ENCODE peak calls at places on chromosomes 2 and 18, in seven cellular contexts. One of them, this sample, is unnamed.

GRCh38 chr2:111705711-111706323 is 178.2 kb downstream of the ANAPC1 start:
- DNase-seq in iris pigment epithelial cell: peak
- DNase-seq in T-helper 1 cell: no peak
- DNase-seq in A549: peak
- DNase-seq in substantia nigra: no peak
- DNase-seq in sciatic nerve: no peak
- DNase-seq in left lung: no peak
- DNase-seq in this sample: peak

GRCh38 chr2:45168731-45169338 is 159.6 kb upstream of the SIX2 start:
- DNase-seq in iris pigment epithelial cell: no peak
- DNase-seq in T-helper 1 cell: no peak
- DNase-seq in substantia nigra: no peak
- DNase-seq in sciatic nerve: no peak
- DNase-seq in A549: peak
- DNase-seq in left lung: peak
- DNase-seq in this sample: no peak

GRCh38 chr2:174939046-174939445 is 66.1 kb downstream of the CHN1 start:
- DNase-seq in substantia nigra: no peak
- DNase-seq in left lung: no peak
- DNase-seq in A549: peak
- DNase-seq in T-helper 1 cell: no peak
- DNase-seq in sciatic nerve: no peak
- DNase-seq in iris pigment epithelial cell: peak
- DNase-seq in this sample: no peak

GRCh38 chr2:161243312-161243711 is 64.9 kb upstream of the PSMD14 start:
- DNase-seq in A549: no peak
- DNase-seq in substantia nigra: no peak
- DNase-seq in iris pigment epithelial cell: no peak
- DNase-seq in T-helper 1 cell: no peak
- DNase-seq in sciatic nerve: no peak
- DNase-seq in left lung: no peak
- DNase-seq in this sample: no peak

GRCh38 chr2:44135771-44136170 is 32.9 kb upstream of the PPM1B start:
- DNase-seq in substantia nigra: no peak
- DNase-seq in T-helper 1 cell: no peak
- DNase-seq in iris pigment epithelial cell: peak
- DNase-seq in A549: no peak
- DNase-seq in sciatic nerve: no peak
- DNase-seq in left lung: no peak
- DNase-seq in this sample: no peak

GRCh38 chr2:201401815-201402214 is 44.7 kb upstream of the FLACC1 start:
- DNase-seq in substantia nigra: no peak
- DNase-seq in T-helper 1 cell: no peak
- DNase-seq in sciatic nerve: no peak
- DNase-seq in A549: no peak
- DNase-seq in iris pigment epithelial cell: no peak
- DNase-seq in left lung: no peak
- DNase-seq in this sample: no peak

GRCh38 chr2:2147024-2147900 is 183.8 kb downstream of the MYT1L start:
- DNase-seq in sciatic nerve: no peak
- DNase-seq in left lung: no peak
- DNase-seq in A549: no peak
- DNase-seq in iris pigment epithelial cell: no peak
- DNase-seq in T-helper 1 cell: no peak
- DNase-seq in substantia nigra: no peak
- DNase-seq in this sample: no peak

GRCh38 chr2:10659898-10660568 is 29.7 kb downstream of the NOL10 start:
- DNase-seq in left lung: no peak
- DNase-seq in A549: peak
- DNase-seq in substantia nigra: no peak
- DNase-seq in T-helper 1 cell: peak
- DNase-seq in sciatic nerve: no peak
- DNase-seq in iris pigment epithelial cell: peak
- DNase-seq in this sample: no peak

GRCh38 chr2:236928353-236929153 is 157.1 kb upstream of the COPS8 start:
- DNase-seq in T-helper 1 cell: no peak
- DNase-seq in A549: no peak
- DNase-seq in sciatic nerve: no peak
- DNase-seq in substantia nigra: no peak
- DNase-seq in iris pigment epithelial cell: no peak
- DNase-seq in left lung: no peak
- DNase-seq in this sample: no peak

GRCh38 chr18:29164020-29164706 is 987.2 kb upstream of the CDH2 start:
- DNase-seq in sciatic nerve: no peak
- DNase-seq in substantia nigra: no peak
- DNase-seq in left lung: no peak
- DNase-seq in T-helper 1 cell: no peak
- DNase-seq in iris pigment epithelial cell: peak
- DNase-seq in A549: peak
- DNase-seq in this sample: no peak

GRCh38 chr2:140117371-140117770 is 1337.2 kb upstream of the NXPH2 start:
- DNase-seq in left lung: no peak
- DNase-seq in T-helper 1 cell: no peak
- DNase-seq in iris pigment epithelial cell: peak
- DNase-seq in sciatic nerve: no peak
- DNase-seq in substantia nigra: no peak
- DNase-seq in A549: no peak
- DNase-seq in this sample: no peak

GRCh38 chr2:37400041-37400440 is 55.6 kb downstream of the QPCT start:
- DNase-seq in T-helper 1 cell: no peak
- DNase-seq in substantia nigra: no peak
- DNase-seq in A549: no peak
- DNase-seq in left lung: no peak
- DNase-seq in iris pigment epithelial cell: no peak
- DNase-seq in sciatic nerve: no peak
- DNase-seq in this sample: no peak

GRCh38 chr2:30732376-30732775 is 74.9 kb downstream of the CAPN13 start:
- DNase-seq in left lung: no peak
- DNase-seq in A549: no peak
- DNase-seq in sciatic nerve: no peak
- DNase-seq in substantia nigra: no peak
- DNase-seq in iris pigment epithelial cell: no peak
- DNase-seq in T-helper 1 cell: no peak
- DNase-seq in this sample: no peak

GRCh38 chr2:46521215-46521683 is 41.9 kb downstream of the TMEM247 start:
- DNase-seq in sciatic nerve: peak
- DNase-seq in substantia nigra: no peak
- DNase-seq in left lung: no peak
- DNase-seq in T-helper 1 cell: no peak
- DNase-seq in A549: no peak
- DNase-seq in iris pigment epithelial cell: peak
- DNase-seq in this sample: peak

GRCh38 chr2:96147593-96148201 is 2.5 kb upstream of the DUSP2 start:
- DNase-seq in iris pigment epithelial cell: no peak
- DNase-seq in substantia nigra: no peak
- DNase-seq in T-helper 1 cell: no peak
- DNase-seq in A549: no peak
- DNase-seq in sciatic nerve: peak
- DNase-seq in left lung: no peak
- DNase-seq in this sample: no peak

GRCh38 chr2:239273280-239274234 is 127.3 kb downstream of the HDAC4 start:
- DNase-seq in T-helper 1 cell: no peak
- DNase-seq in A549: no peak
- DNase-seq in left lung: no peak
- DNase-seq in substantia nigra: no peak
- DNase-seq in iris pigment epithelial cell: no peak
- DNase-seq in sciatic nerve: peak
- DNase-seq in this sample: peak

GRCh38 chr2:72155151-72155550 is 7.5 kb upstream of the CYP26B1 start:
- DNase-seq in iris pigment epithelial cell: no peak
- DNase-seq in substantia nigra: no peak
- DNase-seq in sciatic nerve: no peak
- DNase-seq in left lung: no peak
- DNase-seq in T-helper 1 cell: no peak
- DNase-seq in A549: no peak
- DNase-seq in this sample: no peak

GRCh38 chr2:69149631-69150215 is 136.7 kb downstream of the ANTXR1 start:
- DNase-seq in A549: peak
- DNase-seq in sciatic nerve: peak
- DNase-seq in T-helper 1 cell: no peak
- DNase-seq in iris pigment epithelial cell: peak
- DNase-seq in left lung: no peak
- DNase-seq in substantia nigra: no peak
- DNase-seq in this sample: peak

GRCh38 chr18:3836937-3837336 is 387.0 kb downstream of the TGIF1 start:
- DNase-seq in A549: no peak
- DNase-seq in substantia nigra: no peak
- DNase-seq in T-helper 1 cell: no peak
- DNase-seq in sciatic nerve: no peak
- DNase-seq in left lung: no peak
- DNase-seq in iris pigment epithelial cell: no peak
- DNase-seq in this sample: no peak

GRCh38 chr2:112835553-112836535 is 735 bp downstream of the IL1B start:
- DNase-seq in T-helper 1 cell: no peak
- DNase-seq in substantia nigra: no peak
- DNase-seq in A549: no peak
- DNase-seq in sciatic nerve: no peak
- DNase-seq in left lung: no peak
- DNase-seq in iris pigment epithelial cell: no peak
- DNase-seq in this sample: no peak

GRCh38 chr2:207037813-207038212 is 98.5 kb downstream of the CPO start:
- DNase-seq in A549: no peak
- DNase-seq in iris pigment epithelial cell: no peak
- DNase-seq in T-helper 1 cell: no peak
- DNase-seq in left lung: no peak
- DNase-seq in sciatic nerve: no peak
- DNase-seq in substantia nigra: no peak
- DNase-seq in this sample: no peak

GRCh38 chr2:227414846-227415245 is 27.1 kb upstream of the SCYGR1 start:
- DNase-seq in left lung: no peak
- DNase-seq in iris pigment epithelial cell: peak
- DNase-seq in T-helper 1 cell: no peak
- DNase-seq in sciatic nerve: no peak
- DNase-seq in A549: peak
- DNase-seq in substantia nigra: no peak
- DNase-seq in this sample: no peak

GRCh38 chr18:36629095-36629604 is 199.7 kb downstream of the TPGS2 start:
- DNase-seq in sciatic nerve: no peak
- DNase-seq in iris pigment epithelial cell: no peak
- DNase-seq in substantia nigra: no peak
- DNase-seq in T-helper 1 cell: no peak
- DNase-seq in left lung: no peak
- DNase-seq in A549: no peak
- DNase-seq in this sample: no peak

GRCh38 chr2:134897932-134898331 is 20.7 kb upstream of the CCNT2 start:
- DNase-seq in T-helper 1 cell: no peak
- DNase-seq in A549: no peak
- DNase-seq in substantia nigra: no peak
- DNase-seq in left lung: no peak
- DNase-seq in iris pigment epithelial cell: peak
- DNase-seq in sciatic nerve: no peak
- DNase-seq in this sample: no peak

GRCh38 chr2:135317375-135317774 is 213.6 kb downstream of the ZRANB3 start:
- DNase-seq in sciatic nerve: no peak
- DNase-seq in A549: no peak
- DNase-seq in iris pigment epithelial cell: no peak
- DNase-seq in left lung: no peak
- DNase-seq in substantia nigra: no peak
- DNase-seq in T-helper 1 cell: no peak
- DNase-seq in this sample: no peak

GRCh38 chr2:95390881-95391321 is 11.6 kb upstream of the FAHD2A start:
- DNase-seq in sciatic nerve: no peak
- DNase-seq in A549: no peak
- DNase-seq in substantia nigra: no peak
- DNase-seq in T-helper 1 cell: no peak
- DNase-seq in left lung: no peak
- DNase-seq in iris pigment epithelial cell: no peak
- DNase-seq in this sample: no peak

GRCh38 chr2:95059656-95060370 is 34.3 kb downstream of the MAL start:
- DNase-seq in substantia nigra: no peak
- DNase-seq in T-helper 1 cell: no peak
- DNase-seq in left lung: no peak
- DNase-seq in sciatic nerve: no peak
- DNase-seq in A549: no peak
- DNase-seq in iris pigment epithelial cell: no peak
- DNase-seq in this sample: peak

This sample was measured in coronary artery.